ENCODE peak calls at places on chromosomes 2 and 18, in four cellular contexts. One of them, this sample, is unnamed.

GRCh38 chr2:240588006-240588655 is 1.6 kb downstream of the CAPN10 start:
- DNase-seq in fibroblast of lung: no peak
- DNase-seq in HCT116: no peak
- DNase-seq in PC-9: no peak
- DNase-seq in this sample: no peak

GRCh38 chr2:42408009-42408408 is 47.0 kb upstream of the COX7A2L start:
- DNase-seq in fibroblast of lung: no peak
- DNase-seq in HCT116: no peak
- DNase-seq in PC-9: no peak
- DNase-seq in this sample: no peak

GRCh38 chr2:191318729-191319078 is 73.5 kb downstream of the MYO1B start:
- DNase-seq in fibroblast of lung: peak; percentile 83
- DNase-seq in HCT116: peak; percentile 27
- DNase-seq in PC-9: peak; percentile 7
- DNase-seq in this sample: no peak

GRCh38 chr2:28449489-28450395 is 46.1 kb upstream of the PLB1 start:
- DNase-seq in fibroblast of lung: no peak
- DNase-seq in HCT116: peak; percentile 21
- DNase-seq in PC-9: peak; percentile 59
- DNase-seq in this sample: no peak

GRCh38 chr18:76328145-76328544 is 166.9 kb downstream of the ZNF516 start:
- DNase-seq in fibroblast of lung: no peak
- DNase-seq in HCT116: no peak
- DNase-seq in PC-9: no peak
- DNase-seq in this sample: no peak

GRCh38 chr2:69549421-69549820 is 94.1 kb downstream of the AAK1 start:
- DNase-seq in fibroblast of lung: no peak
- DNase-seq in HCT116: no peak
- DNase-seq in PC-9: no peak
- DNase-seq in this sample: no peak

GRCh38 chr2:26174691-26175181 is 1.8 kb downstream of the GAREM2 start:
- DNase-seq in fibroblast of lung: no peak
- DNase-seq in HCT116: no peak
- DNase-seq in PC-9: no peak
- DNase-seq in this sample: no peak

GRCh38 chr2:176189666-176190641 is 1.5 kb downstream of the HOXD1 start:
- DNase-seq in fibroblast of lung: no peak
- DNase-seq in HCT116: no peak
- DNase-seq in PC-9: no peak
- DNase-seq in this sample: no peak

DNA sequence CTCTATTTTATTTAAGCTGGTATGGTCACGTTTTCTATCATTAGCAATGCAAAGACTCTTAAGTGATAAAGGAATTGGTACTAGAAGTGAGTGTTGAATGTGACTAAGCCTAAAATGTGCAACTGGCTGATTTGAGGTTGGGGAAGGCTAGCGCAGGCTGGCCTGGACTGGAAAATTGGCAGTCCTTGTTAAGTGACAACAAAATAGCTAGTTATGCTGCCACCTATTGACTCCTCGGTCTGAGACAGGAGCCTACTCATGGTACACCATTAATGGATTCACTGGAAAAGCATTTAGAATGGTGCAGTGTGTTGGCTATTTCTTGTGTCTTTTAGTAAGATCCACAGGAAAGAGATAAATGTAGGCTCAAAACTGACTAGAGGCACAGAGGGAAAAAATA is 5.7 kb upstream of the WIPF1 start:
- DNase-seq in fibroblast of lung: peak; percentile 74
- DNase-seq in HCT116: peak; percentile 23
- DNase-seq in PC-9: no peak
- DNase-seq in this sample: no peak
- TF ChIP-seq CTCF in fibroblast of lung: peak; percentile 60
- TF ChIP-seq CTCF in HCT116: peak; percentile 45
- TF ChIP-seq CTCF in PC-9: no peak
- TF ChIP-seq CTCF in this sample: peak; percentile 51

DNA sequence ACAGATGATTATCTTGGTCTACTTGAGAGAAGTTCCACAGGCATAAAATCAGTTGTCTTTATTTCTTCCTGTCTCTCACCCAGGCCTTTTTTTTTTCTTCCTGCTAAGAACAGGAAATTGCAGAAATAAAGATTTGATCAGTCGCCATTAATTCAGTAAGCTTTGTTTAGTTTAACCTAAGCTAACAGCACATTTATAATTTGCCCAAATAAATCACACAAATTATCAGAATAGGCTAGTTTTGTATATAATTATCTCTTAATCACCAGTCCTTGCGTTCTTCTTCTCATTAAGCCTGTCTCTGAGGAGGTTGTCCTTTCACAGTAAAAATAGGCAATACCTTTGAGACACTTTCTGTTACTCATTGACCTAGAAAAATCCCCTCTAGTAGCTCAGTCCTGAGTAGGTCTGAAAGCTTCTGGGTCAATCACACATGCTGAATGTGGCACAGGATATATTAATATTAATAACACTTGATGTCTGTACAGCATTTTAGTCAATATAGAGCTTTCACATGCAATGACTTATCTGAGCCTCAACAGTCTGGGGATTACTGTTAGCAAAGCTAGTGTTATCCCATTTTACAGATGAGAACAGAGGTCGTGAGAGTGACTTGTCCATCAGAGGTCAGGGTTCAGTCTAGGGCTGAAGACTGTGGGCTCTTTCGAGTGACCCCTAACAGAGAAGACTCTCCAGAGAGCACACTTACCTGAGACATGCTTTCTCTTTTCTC is 11.2 kb upstream of the STK17B start:
- DNase-seq in fibroblast of lung: no peak
- DNase-seq in HCT116: no peak
- DNase-seq in PC-9: no peak
- DNase-seq in this sample: no peak
- H2AFZ ChIP-seq in fibroblast of lung: no peak overlapping the region
- H2AFZ ChIP-seq in HCT116: no peak overlapping the region
- H2AFZ ChIP-seq in PC-9: no peak overlapping the region
- H2AFZ ChIP-seq in this sample: no peak overlapping the region

GRCh38 chr2:144452169-144453038 is 67.5 kb downstream of the ZEB2 start:
- DNase-seq in fibroblast of lung: peak; percentile 50
- DNase-seq in HCT116: no peak
- DNase-seq in PC-9: no peak
- DNase-seq in this sample: no peak

GRCh38 chr2:144453486-144454158 is 66.3 kb downstream of the ZEB2 start:
- DNase-seq in fibroblast of lung: no peak
- DNase-seq in HCT116: no peak
- DNase-seq in PC-9: no peak
- DNase-seq in this sample: no peak

GRCh38 chr2:144451443-144451842 is 68.5 kb downstream of the ZEB2 start:
- DNase-seq in fibroblast of lung: no peak
- DNase-seq in HCT116: no peak
- DNase-seq in PC-9: no peak
- DNase-seq in this sample: no peak

GRCh38 chr2:144454466-144455287 is 65.2 kb downstream of the ZEB2 start:
- DNase-seq in fibroblast of lung: no peak
- DNase-seq in HCT116: no peak
- DNase-seq in PC-9: no peak
- DNase-seq in this sample: no peak

DNA sequence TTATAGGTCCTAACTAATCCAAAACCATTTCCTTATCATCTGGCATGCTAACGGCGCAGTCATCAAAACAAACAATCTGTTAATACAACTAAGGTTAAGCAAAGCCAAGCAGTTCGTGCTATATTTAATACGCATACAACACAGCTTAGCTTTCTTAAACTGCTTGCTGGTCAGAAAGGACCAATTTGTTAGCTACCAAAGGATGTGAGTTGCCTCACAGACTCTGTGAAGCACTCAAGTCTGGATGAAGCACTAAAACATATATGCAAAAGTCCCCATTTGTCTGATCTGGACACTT is 66.9 kb downstream of the ZEB2 start:
- DNase-seq in fibroblast of lung: peak; percentile 70
- DNase-seq in HCT116: no peak
- DNase-seq in PC-9: no peak
- DNase-seq in this sample: no peak
- H3K4me1 ChIP-seq in fibroblast of lung: peaks cover 25% of the 10 kb centered on the region
- H3K4me1 ChIP-seq in HCT116: no peaks in the 10 kb centered on the region
- H3K4me1 ChIP-seq in PC-9: no peaks in the 10 kb centered on the region
- H3K4me1 ChIP-seq in this sample: no peaks in the 10 kb centered on the region

GRCh38 chr2:168375195-168375798 is 80.8 kb upstream of the CERS6 start:
- DNase-seq in fibroblast of lung: peak; percentile 6
- DNase-seq in HCT116: no peak
- DNase-seq in PC-9: no peak
- DNase-seq in this sample: no peak
- TF ChIP-seq CTCF in fibroblast of lung: peak; percentile 31
- TF ChIP-seq CTCF in HCT116: peak; percentile 42
- TF ChIP-seq CTCF in PC-9: no peak
- TF ChIP-seq CTCF in this sample: peak; percentile 49

GRCh38 chr2:66469219-66469902 is 34.4 kb downstream of the MEIS1 start:
- DNase-seq in fibroblast of lung: no peak
- DNase-seq in HCT116: no peak
- DNase-seq in PC-9: no peak
- DNase-seq in this sample: no peak
- H2AFZ ChIP-seq in fibroblast of lung: no peak overlapping the region
- H2AFZ ChIP-seq in HCT116: no peak overlapping the region
- H2AFZ ChIP-seq in PC-9: no peak overlapping the region
- H2AFZ ChIP-seq in this sample: no peak overlapping the region

This sample was measured in keratinocyte.